ENCODE peak calls at places on chromosomes 11 and 22, in nine cellular contexts. U is lung, E is neural progenitor cell, T is brain microvascular endothelial cell, W is PC-9, Y is endodermal cell, Q is B cell, S is tibial artery, K is A673. H is an unnamed sample.

GRCh38 chr11:134120921-134121526 is 52.2 kb downstream of the JAM3 start:
- DNase-seq in U (no peak), E (no peak), T (peak), W (no peak), Y (no peak), Q (no peak), S (peak), K (no peak), H (no peak)

GRCh38 chr11:70716986-70717775 is 318.9 kb downstream of the CTTN start:
- DNase-seq in U (no peak), E (no peak), T (no peak), W (no peak), Y (no peak), Q (no peak), S (no peak), K (no peak), H (no peak)

GRCh38 chr11:114562166-114562916 is 2.7 kb upstream of the NXPE1 start:
- DNase-seq in U (no peak), E (no peak), T (no peak), W (no peak), Y (no peak), Q (no peak), S (no peak), K (peak), H (no peak)

GRCh38 chr11:48006301-48006992 is 26.1 kb downstream of the PTPRJ start:
- DNase-seq in U (no peak), E (no peak), T (peak), W (peak), Y (no peak), Q (no peak), S (no peak), K (no peak), H (no peak)

GRCh38 chr11:22044126-22044525 is 148.8 kb upstream of the ANO5 start:
- DNase-seq in U (no peak), E (no peak), T (no peak), W (no peak), Y (no peak), Q (no peak), S (no peak), K (no peak), H (no peak)

GRCh38 chr11:23875407-23875950 is 621.4 kb upstream of the LUZP2 start:
- DNase-seq in U (no peak), E (no peak), T (no peak), W (no peak), Y (no peak), Q (no peak), S (no peak), K (no peak), H (no peak)

GRCh38 chr11:5476184-5476819 is 12.2 kb upstream of the OR52D1 start:
- DNase-seq in U (no peak), E (peak), T (peak), W (no peak), Y (peak), Q (peak), S (no peak), K (peak), H (no peak)

GRCh38 chr11:73072935-73073481 is 69.1 kb downstream of the FCHSD2 start:
- DNase-seq in U (no peak), E (no peak), T (no peak), W (peak), Y (no peak), Q (no peak), S (no peak), K (peak), H (no peak)

GRCh38 chr22:30806391-30806861 is 111.8 kb downstream of the OSBP2 start:
- DNase-seq in U (no peak), E (peak), T (peak), W (peak), Y (peak), Q (no peak), S (no peak), K (peak), H (no peak)

GRCh38 chr22:46054091-46054877 is 77.3 kb upstream of the WNT7B start:
- DNase-seq in U (peak), E (no peak), T (no peak), W (no peak), Y (peak), Q (no peak), S (peak), K (peak), H (no peak)

GRCh38 chr22:40720538-40721256 is 41.4 kb downstream of the MCHR1 start:
- DNase-seq in U (no peak), E (no peak), T (no peak), W (no peak), Y (no peak), Q (no peak), S (no peak), K (no peak), H (no peak)

GRCh38 chr11:93005239-93005638 is 35.8 kb downstream of the MTNR1B start:
- DNase-seq in U (no peak), E (no peak), T (no peak), W (no peak), Y (no peak), Q (no peak), S (no peak), K (no peak), H (no peak)

GRCh38 chr22:17172172-17172833 is 13.2 kb upstream of the HDHD5 start:
- DNase-seq in U (peak), E (no peak), T (no peak), W (no peak), Y (peak), Q (no peak), S (no peak), K (no peak), H (no peak)

GRCh38 chr11:68980776-68981065 is at the start of gene MRGPRD:
- DNase-seq in U (no peak), E (no peak), T (no peak), W (no peak), Y (no peak), Q (no peak), S (no peak), K (no peak), H (peak)

GRCh38 chr11:88886796-88887195 is 179.0 kb downstream of the GRM5 start:
- DNase-seq in U (no peak), E (peak), T (peak), W (no peak), Y (peak), Q (no peak), S (no peak), K (peak), H (no peak)

GRCh38 chr22:42035256-42035655 is 35.4 kb downstream of the NAGA start:
- DNase-seq in U (no peak), E (no peak), T (no peak), W (no peak), Y (no peak), Q (no peak), S (no peak), K (no peak), H (no peak)

GRCh38 chr22:23179381-23180294 is 671 bp upstream of the BCR start:
- DNase-seq in U (no peak), E (peak), T (no peak), W (no peak), Y (peak), Q (no peak), S (peak), K (peak), H (no peak)

GRCh38 chr11:57332694-57333440 is 2.8 kb downstream of the SSRP1 start:
- DNase-seq in U (no peak), E (no peak), T (no peak), W (no peak), Y (no peak), Q (no peak), S (no peak), K (no peak), H (no peak)

GRCh38 chr11:61473370-61474025 is 35.1 kb upstream of the LRRC10B start:
- DNase-seq in U (no peak), E (no peak), T (no peak), W (no peak), Y (no peak), Q (no peak), S (no peak), K (no peak), H (no peak)

GRCh38 chr11:695332-695605 is 247 bp upstream of the DEAF1 start:
- DNase-seq in U (no peak), E (no peak), T (no peak), W (no peak), Y (no peak), Q (no peak), S (no peak), K (no peak), H (no peak)

GRCh38 chr11:113729456-113729855 is 23.3 kb upstream of the TMPRSS5 start:
- DNase-seq in U (no peak), E (no peak), T (no peak), W (no peak), Y (no peak), Q (no peak), S (no peak), K (no peak), H (no peak)

GRCh38 chr11:105466582-105467228 is 143.2 kb upstream of the GRIA4 start:
- DNase-seq in U (no peak), E (no peak), T (peak), W (peak), Y (no peak), Q (no peak), S (no peak), K (peak), H (no peak)

GRCh38 chr11:23727821-23728220 is 769.0 kb upstream of the LUZP2 start:
- DNase-seq in U (no peak), E (no peak), T (peak), W (no peak), Y (no peak), Q (no peak), S (no peak), K (peak), H (no peak)

GRCh38 chr11:19779740-19780139 is 67.1 kb downstream of the NAV2 start:
- DNase-seq in U (no peak), E (no peak), T (no peak), W (peak), Y (no peak), Q (no peak), S (no peak), K (no peak), H (no peak)

GRCh38 chr11:107337917-107338316 is 119.7 kb downstream of the CWF19L2 start:
- DNase-seq in U (no peak), E (no peak), T (no peak), W (no peak), Y (no peak), Q (no peak), S (no peak), K (no peak), H (no peak)

GRCh38 chr11:134338654-134339053 is 6.9 kb downstream of the GLB1L2 start:
- DNase-seq in U (peak), E (no peak), T (no peak), W (no peak), Y (no peak), Q (no peak), S (no peak), K (no peak), H (no peak)

DNA sequence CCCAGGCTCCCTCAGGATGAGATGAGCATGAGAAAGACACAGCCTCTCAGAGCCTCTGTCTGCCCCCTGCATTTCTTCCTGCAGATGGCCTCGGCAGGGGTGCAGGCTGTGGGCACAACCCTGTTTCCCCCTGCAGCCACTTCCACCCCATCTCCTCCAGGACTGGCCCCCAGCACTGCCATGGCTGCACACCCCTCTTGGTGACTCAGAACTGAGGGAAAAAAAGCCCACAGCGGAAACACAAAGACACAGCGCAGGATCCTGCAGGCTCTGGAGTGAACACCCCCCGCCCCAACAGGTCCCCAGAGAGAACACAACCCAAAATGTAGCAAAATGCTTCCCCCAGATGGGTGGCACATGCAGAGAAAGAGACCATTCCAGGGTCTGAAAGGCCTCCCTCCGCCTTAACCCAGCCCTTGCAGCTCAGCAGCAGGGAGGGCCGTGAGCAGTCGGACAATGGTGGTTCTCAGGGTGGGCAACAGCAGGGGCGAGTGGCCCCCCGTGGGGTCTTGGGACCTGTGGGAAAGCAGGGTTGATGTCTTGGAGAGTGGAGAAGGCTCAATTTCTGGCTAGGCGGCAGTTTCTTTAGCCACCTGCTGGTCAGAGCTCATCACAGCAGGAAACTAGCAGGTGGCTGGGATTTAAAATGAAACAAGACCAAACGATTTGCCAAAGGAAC is 8.0 kb downstream of the TUBGCP6 start:
- DNase-seq in U (no peak), E (peak), T (no peak), W (no peak), Y (peak), Q (no peak), S (no peak), K (no peak), H (no peak)
- TF ChIP-seq CTCF in U (no peak), E (peak), T (peak), W (peak), Y (peak), Q (peak), S (no peak), K (peak), H (peak)

GRCh38 chr11:64516226-64516625 is 74.8 kb upstream of the SLC22A12 start:
- DNase-seq in U (no peak), E (no peak), T (no peak), W (no peak), Y (peak), Q (no peak), S (no peak), K (no peak), H (no peak)
- TF ChIP-seq CTCF in U (no peak), E (peak), T (peak), W (no peak), Y (peak), Q (no peak), S (no peak), K (peak), H (peak)

DNA sequence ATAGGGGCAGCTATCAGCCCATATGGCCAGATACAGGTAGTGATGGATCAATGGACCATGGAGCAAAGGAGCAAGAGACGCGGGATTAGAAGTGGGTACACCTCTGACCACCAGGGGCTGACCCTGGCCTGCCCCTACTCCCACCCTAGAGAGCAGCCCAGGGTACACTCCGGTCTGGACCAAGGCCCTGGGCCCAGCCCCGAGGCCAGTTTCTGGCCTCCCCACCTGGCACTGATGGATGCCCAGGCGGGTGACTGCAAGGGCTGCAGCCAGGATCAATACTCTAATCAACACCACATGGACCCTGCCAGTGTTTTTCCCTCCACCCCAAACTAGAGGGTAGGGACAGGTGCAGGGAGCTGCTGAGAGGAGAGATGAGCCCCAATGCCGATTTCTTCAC is 74.1 kb upstream of the NECTIN1 start:
- DNase-seq in U (no peak), E (no peak), T (no peak), W (no peak), Y (no peak), Q (peak), S (no peak), K (no peak), H (no peak)
- TF ChIP-seq CTCF in U (no peak), E (no peak), T (no peak), W (no peak), Y (peak), Q (no peak), S (no peak), K (no peak), H (no peak)

GRCh38 chr22:35452351-35452781 is 52.4 kb downstream of the MCM5 start:
- DNase-seq in U (peak), E (no peak), T (no peak), W (no peak), Y (no peak), Q (no peak), S (no peak), K (no peak), H (no peak)

GRCh38 chr22:35456757-35457156 is 56.8 kb downstream of the MCM5 start:
- DNase-seq in U (no peak), E (no peak), T (no peak), W (no peak), Y (no peak), Q (no peak), S (no peak), K (no peak), H (no peak)

GRCh38 chr22:35452810-35453743 is 53.1 kb downstream of the MCM5 start:
- DNase-seq in U (no peak), E (no peak), T (no peak), W (no peak), Y (no peak), Q (no peak), S (no peak), K (no peak), H (no peak)

GRCh38 chr22:35455529-35455928 is 55.6 kb downstream of the MCM5 start:
- DNase-seq in U (no peak), E (no peak), T (no peak), W (no peak), Y (no peak), Q (no peak), S (no peak), K (no peak), H (no peak)

GRCh38 chr22:35454416-35455054 is 54.6 kb downstream of the MCM5 start:
- DNase-seq in U (no peak), E (peak), T (no peak), W (no peak), Y (no peak), Q (no peak), S (no peak), K (peak), H (no peak)
- TF ChIP-seq CTCF in U (no peak), E (peak), T (no peak), W (peak), Y (peak), Q (no peak), S (peak), K (peak), H (peak)

GRCh38 chr11:17892409-17892808 is 120.4 kb downstream of the SERGEF start:
- DNase-seq in U (no peak), E (no peak), T (no peak), W (no peak), Y (no peak), Q (no peak), S (no peak), K (no peak), H (no peak)

GRCh38 chr11:17894929-17895658 is 117.8 kb downstream of the SERGEF start:
- DNase-seq in U (no peak), E (no peak), T (no peak), W (no peak), Y (no peak), Q (no peak), S (no peak), K (no peak), H (no peak)

GRCh38 chr11:17887779-17888178 is 125.1 kb downstream of the SERGEF start:
- DNase-seq in U (no peak), E (peak), T (peak), W (no peak), Y (peak), Q (no peak), S (no peak), K (peak), H (no peak)

DNA sequence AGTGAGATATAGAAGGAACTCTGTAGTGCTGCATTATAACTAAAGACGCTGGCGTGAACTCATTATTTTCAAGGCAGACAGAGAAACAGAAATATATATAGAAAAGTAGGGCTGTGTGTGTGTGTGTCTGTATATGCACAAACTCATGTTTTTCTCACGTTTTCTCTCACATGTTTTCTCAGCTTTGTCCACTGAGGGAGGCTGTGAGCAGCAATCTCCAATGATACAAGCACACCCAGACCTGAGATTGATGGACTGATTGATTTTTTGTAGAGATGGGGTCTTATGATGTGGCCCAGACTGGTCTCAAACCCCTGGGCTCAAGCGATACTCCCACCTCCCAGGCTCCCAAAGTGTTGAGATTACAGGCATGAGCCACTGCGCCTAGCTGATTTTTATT is 122.5 kb downstream of the SERGEF start:
- DNase-seq in U (no peak), E (no peak), T (no peak), W (no peak), Y (no peak), Q (no peak), S (no peak), K (no peak), H (no peak)
- TF ChIP-seq CTCF in U (no peak), E (peak), T (no peak), W (no peak), Y (peak), Q (no peak), S (no peak), K (peak), H (peak)

GRCh38 chr11:112241486-112241885 is 15.3 kb downstream of the PTS start:
- DNase-seq in U (no peak), E (no peak), T (peak), W (peak), Y (no peak), Q (no peak), S (peak), K (no peak), H (no peak)

GRCh38 chr11:112249871-112250590 is 10.6 kb downstream of the PLET1 start:
- DNase-seq in U (no peak), E (no peak), T (no peak), W (no peak), Y (no peak), Q (no peak), S (no peak), K (peak), H (no peak)

GRCh38 chr11:112248216-112248615 is 12.4 kb downstream of the PLET1 start:
- DNase-seq in U (no peak), E (no peak), T (no peak), W (no peak), Y (no peak), Q (no peak), S (no peak), K (no peak), H (no peak)

GRCh38 chr11:112247198-112247597 is 13.5 kb downstream of the PLET1 start:
- DNase-seq in U (no peak), E (no peak), T (no peak), W (peak), Y (no peak), Q (no peak), S (no peak), K (no peak), H (no peak)
- TF ChIP-seq CTCF in U (no peak), E (no peak), T (no peak), W (no peak), Y (no peak), Q (no peak), S (no peak), K (no peak), H (no peak)